ENCODE peak calls at places on chromosomes 2 and 18, in four cellular contexts. I, Z, F and S are unnamed samples.

GRCh38 chr18:887716-888115 is 17.0 kb upstream of the ADCYAP1 start:
- DNase-seq in I (no peak), Z (no peak), F (no peak), S (no peak)

GRCh38 chr2:65415091-65415490 is 17.3 kb downstream of the SPRED2 start:
- DNase-seq in I (no peak), Z (no peak), F (no peak), S (no peak)

GRCh38 chr2:137155351-137156104 is 390.2 kb downstream of the THSD7B start:
- DNase-seq in I (no peak), Z (no peak), F (no peak), S (no peak)

GRCh38 chr2:136358576-136358975 is 240.6 kb upstream of the CXCR4 start:
- DNase-seq in I (no peak), Z (no peak), F (no peak), S (no peak)

GRCh38 chr2:217419075-217419671 is 559.3 kb upstream of the TNP1 start:
- DNase-seq in I (no peak), Z (no peak), F (no peak), S (no peak)

GRCh38 chr2:218295029-218295428 is 2.7 kb upstream of the TMBIM1 start:
- DNase-seq in I (no peak), Z (no peak), F (no peak), S (no peak)

GRCh38 chr2:196367633-196368032 is 196.3 kb upstream of the STK17B start:
- DNase-seq in I (no peak), Z (no peak), F (no peak), S (no peak)

GRCh38 chr18:68797901-68798300 is at the start of gene CCDC102B:
- DNase-seq in I (no peak), Z (no peak), F (no peak), S (no peak)

GRCh38 chr18:74994502-74995403 is 214.2 kb downstream of the PTGR3 start:
- DNase-seq in I (no peak), Z (no peak), F (no peak), S (no peak)

GRCh38 chr18:12238861-12239260 is 15.3 kb upstream of the CIDEA start:
- DNase-seq in I (no peak), Z (no peak), F (no peak), S (no peak)

GRCh38 chr18:8982416-8983183 is 119.9 kb upstream of the NDUFV2 start:
- DNase-seq in I (peak; percentile 6), Z (no peak), F (no peak), S (peak; percentile 79)

GRCh38 chr2:69729266-69729665 is 12.7 kb upstream of the ANXA4 start:
- DNase-seq in I (no peak), Z (no peak), F (no peak), S (no peak)

GRCh38 chr2:54866868-54867267 is 143.4 kb downstream of the EML6 start:
- DNase-seq in I (no peak), Z (no peak), F (no peak), S (no peak)

GRCh38 chr2:188294547-188294946 is 2.9 kb downstream of the GULP1 start:
- DNase-seq in I (no peak), Z (no peak), F (no peak), S (no peak)

GRCh38 chr2:190904644-190905043 is 24.0 kb downstream of the GLS start:
- DNase-seq in I (no peak), Z (no peak), F (no peak), S (no peak)

GRCh38 chr2:234879671-234880455 is 72.0 kb upstream of the SH3BP4 start:
- DNase-seq in I (peak; percentile 42), Z (no peak), F (no peak), S (no peak)

GRCh38 chr2:1004398-1004797 is 53.7 kb downstream of the SNTG2 start:
- DNase-seq in I (no peak), Z (no peak), F (no peak), S (no peak)

GRCh38 chr18:6757966-6758365 is 28.4 kb downstream of the ARHGAP28 start:
- DNase-seq in I (no peak), Z (no peak), F (no peak), S (no peak)

GRCh38 chr2:60998628-60999545 is 18.6 kb upstream of the PEX13 start:
- DNase-seq in I (no peak), Z (no peak), F (no peak), S (no peak)

GRCh38 chr2:84827978-84828575 is 52.8 kb downstream of the TRABD2A start:
- DNase-seq in I (no peak), Z (no peak), F (no peak), S (no peak)

GRCh38 chr2:221911890-221912289 is 339.8 kb upstream of the EPHA4 start:
- DNase-seq in I (no peak), Z (no peak), F (no peak), S (no peak)

GRCh38 chr2:105795575-105795934 is 50.8 kb downstream of the NCK2 start:
- DNase-seq in I (no peak), Z (no peak), F (no peak), S (no peak)

GRCh38 chr2:186059096-186059495 is 320.5 kb downstream of the FSIP2 start:
- DNase-seq in I (peak; percentile 12), Z (no peak), F (no peak), S (no peak)

GRCh38 chr2:109098251-109098920 is 30.6 kb upstream of the SH3RF3 start:
- DNase-seq in I (peak; percentile 26), Z (no peak), F (no peak), S (no peak)

GRCh38 chr2:128435576-128436497 is 117.2 kb upstream of the HS6ST1 start:
- DNase-seq in I (no peak), Z (no peak), F (no peak), S (no peak)

GRCh38 chr2:129798301-129798581 is 181.2 kb upstream of the RAB6C start:
- DNase-seq in I (no peak), Z (no peak), F (no peak), S (no peak)

GRCh38 chr2:12705230-12705629 is 11.5 kb upstream of the TRIB2 start:
- DNase-seq in I (no peak), Z (no peak), F (no peak), S (no peak)
- H3K27ac ChIP-seq in I (no peak overlapping the region), Z (no peak overlapping the region), F (no peak overlapping the region), S (no peak overlapping the region)

GRCh38 chr18:2880473-2880872 is 33.7 kb downstream of the EMILIN2 start:
- DNase-seq in I (no peak), Z (no peak), F (no peak), S (no peak)

GRCh38 chr18:2883137-2883671 is 36.4 kb downstream of the EMILIN2 start:
- DNase-seq in I (no peak), Z (no peak), F (no peak), S (no peak)

GRCh38 chr18:2881490-2882195 is 34.8 kb downstream of the EMILIN2 start:
- DNase-seq in I (no peak), Z (peak; percentile 82), F (peak; percentile 66), S (peak; percentile 67)

GRCh38 chr18:2882201-2882600 is 35.4 kb downstream of the EMILIN2 start:
- DNase-seq in I (no peak), Z (no peak), F (no peak), S (no peak)

GRCh38 chr18:2881088-2881487 is 34.3 kb downstream of the EMILIN2 start:
- DNase-seq in I (no peak), Z (no peak), F (no peak), S (no peak)
- TF ChIP-seq CTCF in I (no peak), Z (no peak), F (no peak), S (no peak)

GRCh38 chr2:157056200-157056676 is 201.3 kb upstream of the GALNT5 start:
- DNase-seq in I (peak; percentile 54), Z (no peak), F (no peak), S (no peak)
- H3K27ac ChIP-seq in I (no peak overlapping the region), Z (no peak overlapping the region), F (no peak overlapping the region), S (no peak overlapping the region)

GRCh38 chr18:58556333-58557012 is 72.4 kb downstream of the ALPK2 start:
- DNase-seq in I (no peak), Z (peak; percentile 78), F (peak; percentile 92), S (peak; percentile 67)

GRCh38 chr18:58559427-58560186 is 69.3 kb downstream of the ALPK2 start:
- DNase-seq in I (no peak), Z (no peak), F (no peak), S (no peak)

GRCh38 chr18:58557013-58557435 is 71.9 kb downstream of the ALPK2 start:
- DNase-seq in I (no peak), Z (peak; percentile 92), F (peak; percentile 54), S (no peak)

GRCh38 chr18:58562146-58562998 is 66.5 kb downstream of the ALPK2 start:
- DNase-seq in I (no peak), Z (no peak), F (no peak), S (no peak)

DNA sequence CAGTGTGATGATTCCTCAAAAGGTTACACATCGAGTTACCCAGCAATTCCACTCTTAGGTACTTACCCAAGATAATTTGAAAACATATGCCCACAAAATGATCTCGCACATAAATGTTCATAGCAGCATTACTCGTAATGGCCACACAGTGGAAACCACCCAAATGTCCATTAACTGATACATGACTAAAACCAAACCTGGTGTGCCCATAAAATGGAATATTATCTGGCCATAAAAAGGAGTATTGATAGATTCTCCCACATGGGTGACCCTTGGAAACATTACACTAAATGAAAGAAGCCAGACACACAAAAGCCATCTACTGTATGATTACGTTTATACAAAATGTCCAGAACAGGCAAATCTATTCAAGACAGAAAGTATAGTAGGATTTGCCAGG is 70.4 kb downstream of the ALPK2 start:
- DNase-seq in I (no peak), Z (no peak), F (no peak), S (no peak)
- TF ChIP-seq CTCF in I (no peak), Z (no peak), F (no peak), S (no peak)

GRCh38 chr2:134217316-134217715 is 36.6 kb upstream of the MGAT5 start:
- DNase-seq in I (no peak), Z (no peak), F (no peak), S (no peak)
- H3K27ac ChIP-seq in I (no peak overlapping the region), Z (no peak overlapping the region), F (no peak overlapping the region), S (no peak overlapping the region)

GRCh38 chr2:238574490-238575271 is 148.0 kb downstream of the ASB1 start:
- DNase-seq in I (no peak), Z (no peak), F (no peak), S (no peak)

GRCh38 chr2:238573916-238574315 is 147.2 kb downstream of the ASB1 start:
- DNase-seq in I (no peak), Z (no peak), F (no peak), S (no peak)

GRCh38 chr2:238570926-238571325 is 144.2 kb downstream of the ASB1 start:
- DNase-seq in I (no peak), Z (no peak), F (no peak), S (no peak)

GRCh38 chr2:238571626-238572372 is 145.1 kb downstream of the ASB1 start:
- DNase-seq in I (no peak), Z (no peak), F (no peak), S (no peak)

DNA sequence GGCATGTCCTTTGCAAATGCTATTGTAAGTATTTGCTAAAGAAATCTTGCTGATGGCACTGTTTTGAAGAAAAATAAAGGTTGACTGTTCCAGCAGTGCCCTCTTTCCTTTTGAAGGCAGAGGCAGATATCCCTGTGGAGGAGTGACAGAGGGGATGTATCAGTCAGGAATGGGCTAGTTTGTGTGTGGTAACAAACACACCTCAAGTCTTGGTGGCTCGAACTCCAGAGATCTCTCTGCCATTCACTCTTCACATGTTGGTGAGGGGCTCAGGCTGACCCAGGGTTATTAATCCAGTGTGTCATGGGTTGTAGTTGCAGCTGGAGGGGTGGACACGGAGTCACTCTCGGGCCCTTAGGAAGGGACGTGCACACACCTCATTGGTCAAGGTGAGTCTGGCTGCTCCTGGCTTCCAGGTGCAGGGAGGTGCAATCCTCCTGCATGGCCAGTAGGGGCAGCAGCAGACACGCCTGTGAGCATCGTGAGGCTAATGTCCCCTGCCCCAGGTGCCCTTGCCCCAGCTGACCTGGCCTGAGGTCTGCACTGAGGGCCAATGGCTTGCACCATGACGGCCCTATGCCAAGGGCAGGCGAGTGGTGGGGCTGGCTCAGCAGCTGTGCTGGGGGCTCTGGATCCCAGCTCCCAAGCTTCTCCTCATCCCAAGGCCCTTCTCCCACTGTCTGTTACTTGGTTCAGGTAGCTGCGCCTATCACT is 146.5 kb downstream of the ASB1 start:
- DNase-seq in I (peak; percentile 11), Z (no peak), F (no peak), S (no peak)
- TF ChIP-seq CTCF in I (peak; percentile 24), Z (peak; percentile 28), F (peak; percentile 46), S (no peak)